ENCODE peak calls at places on chromosomes 7 and 10, in six cellular contexts. A, V, X, F, P and T are unnamed samples.
A peak's percentile ranks its signal among the peaks of the same experiment; 100 is the strongest.

GRCh38 chr7:24741691-24742639 is 15.3 kb downstream of the GSDME start:
- DNase-seq in A (no peak), V (no peak), X (no peak), F (peak; percentile 78), P (peak; percentile 97), T (no peak)

GRCh38 chr10:93542358-93542791 is 24.1 kb upstream of the FFAR4 start:
- DNase-seq in A (no peak), V (no peak), X (peak; percentile 74), F (peak; percentile 10), P (no peak), T (no peak)

GRCh38 chr10:88472540-88472939 is 110.6 kb downstream of the RNLS start:
- DNase-seq in A (no peak), V (no peak), X (no peak), F (no peak), P (no peak), T (no peak)

GRCh38 chr7:28955723-28956607 is 2.2 kb downstream of the TRIL start:
- DNase-seq in A (no peak), V (no peak), X (peak; percentile 73), F (peak; percentile 31), P (no peak), T (peak; percentile 35)

GRCh38 chr10:125556884-125557283 is 126.1 kb downstream of the TEX36 start:
- DNase-seq in A (no peak), V (no peak), X (no peak), F (no peak), P (no peak), T (no peak)

GRCh38 chr10:12907651-12908050 is 93.9 kb downstream of the CCDC3 start:
- DNase-seq in A (no peak), V (no peak), X (no peak), F (no peak), P (no peak), T (no peak)

GRCh38 chr7:46687203-46687602 is 766.1 kb upstream of the IGFBP3 start:
- DNase-seq in A (no peak), V (no peak), X (no peak), F (no peak), P (no peak), T (no peak)

GRCh38 chr7:35280854-35281253 is 27.0 kb upstream of the TBX20 start:
- DNase-seq in A (no peak), V (no peak), X (no peak), F (no peak), P (no peak), T (no peak)